ENCODE peak calls at places on chromosomes 16 and 17, in seven cellular contexts. S is IMR-90; Q is CD4-positive, alpha-beta T cell; O is BJ; D is effector memory CD4-positive, alpha-beta T cell; W is T-helper 1 cell; P is AG10803. E is an unnamed sample.

GRCh38 chr17:17494499-17495447 is 1.4 kb downstream of the RASD1 start:
- DNase-seq in S (peak; percentile 37), Q (no peak), O (no peak), D (no peak), W (no peak), P (peak; percentile 43), E (peak; percentile 62)

GRCh38 chr16:81633147-81633619 is 145.9 kb upstream of the PLCG2 start:
- DNase-seq in S (no peak), Q (no peak), O (no peak), D (no peak), W (no peak), P (no peak), E (no peak)

GRCh38 chr16:2587891-2588565 is 50.2 kb downstream of the PDPK1 start:
- DNase-seq in S (no peak), Q (no peak), O (no peak), D (no peak), W (no peak), P (no peak), E (no peak)

GRCh38 chr17:82536220-82537201 is 17.0 kb downstream of the FOXK2 start:
- DNase-seq in S (peak; percentile 86), Q (no peak), O (peak; percentile 66), D (no peak), W (no peak), P (peak; percentile 81), E (peak; percentile 84)

GRCh38 chr16:21523411-21524067 is 75.8 kb upstream of the METTL9 start:
- DNase-seq in S (no peak), Q (no peak), O (no peak), D (no peak), W (no peak), P (no peak), E (no peak)

GRCh38 chr17:5794881-5795486 is 210.7 kb upstream of the NLRP1 start:
- DNase-seq in S (no peak), Q (no peak), O (no peak), D (no peak), W (no peak), P (no peak), E (no peak)

GRCh38 chr16:30142672-30143346 is 19.8 kb upstream of the MAPK3 start:
- DNase-seq in S (no peak), Q (no peak), O (no peak), D (no peak), W (no peak), P (no peak), E (no peak)

GRCh38 chr17:4381690-4382671 is 15.5 kb upstream of the UBE2G1 start:
- DNase-seq in S (no peak), Q (no peak), O (no peak), D (no peak), W (no peak), P (no peak), E (no peak)

GRCh38 chr17:19652595-19652994 is 4.0 kb downstream of the ALDH3A2 start:
- DNase-seq in S (no peak), Q (no peak), O (no peak), D (no peak), W (no peak), P (peak; percentile 10), E (peak; percentile 41)

GRCh38 chr16:80899804-80900592 is 95.6 kb upstream of the CDYL2 start:
- DNase-seq in S (peak; percentile 76), Q (no peak), O (no peak), D (no peak), W (no peak), P (peak; percentile 34), E (peak; percentile 72)

GRCh38 chr17:31573047-31573446 is 181.6 kb downstream of the RAB11FIP4 start:
- DNase-seq in S (no peak), Q (no peak), O (no peak), D (no peak), W (no peak), P (no peak), E (no peak)

GRCh38 chr16:20898938-20899502 is 1.1 kb downstream of the DCUN1D3 start:
- DNase-seq in S (peak; percentile 86), Q (no peak), O (peak; percentile 54), D (no peak), W (no peak), P (peak; percentile 90), E (peak; percentile 81)

GRCh38 chr17:60305141-60305540 is 86.8 kb downstream of the USP32 start:
- DNase-seq in S (no peak), Q (no peak), O (no peak), D (no peak), W (no peak), P (no peak), E (no peak)

GRCh38 chr17:59748591-59748990 is 41.1 kb downstream of the VMP1 start:
- DNase-seq in S (no peak), Q (no peak), O (no peak), D (no peak), W (no peak), P (no peak), E (no peak)

GRCh38 chr17:40058151-40058784 is 4.1 kb upstream of the MED24 start:
- DNase-seq in S (peak; percentile 46), Q (no peak), O (no peak), D (no peak), W (no peak), P (peak; percentile 60), E (peak; percentile 45)

GRCh38 chr16:48374255-48374654 is 11.0 kb downstream of the SIAH1 start:
- DNase-seq in S (no peak), Q (no peak), O (no peak), D (no peak), W (no peak), P (no peak), E (no peak)

GRCh38 chr17:6465206-6466003 is 21.1 kb downstream of the PIMREG start:
- DNase-seq in S (no peak), Q (no peak), O (no peak), D (no peak), W (no peak), P (no peak), E (no peak)

GRCh38 chr17:29358421-29358820 is 31.7 kb upstream of the TAOK1 start:
- DNase-seq in S (no peak), Q (no peak), O (no peak), D (no peak), W (no peak), P (peak; percentile 45), E (no peak)

GRCh38 chr16:28182183-28182582 is 29.6 kb downstream of the XPO6 start:
- DNase-seq in S (peak; percentile 66), Q (no peak), O (no peak), D (no peak), W (no peak), P (peak; percentile 54), E (no peak)

GRCh38 chr17:46024590-46024989 is 25.5 kb downstream of the STH start:
- DNase-seq in S (no peak), Q (no peak), O (no peak), D (no peak), W (no peak), P (no peak), E (no peak)

GRCh38 chr16:1991588-1992474 is 2.1 kb downstream of the SYNGR3 start:
- DNase-seq in S (peak; percentile 83), Q (peak; percentile 98), O (peak; percentile 20), D (peak; percentile 100), W (peak; percentile 99), P (peak; percentile 77), E (peak; percentile 97)

GRCh38 chr17:7156342-7156940 is 22.7 kb downstream of the ASGR1 start:
- DNase-seq in S (no peak), Q (no peak), O (no peak), D (no peak), W (no peak), P (no peak), E (no peak)

GRCh38 chr17:73643012-73643845 is 1.0 kb downstream of the SDK2 start:
- DNase-seq in S (no peak), Q (no peak), O (no peak), D (no peak), W (no peak), P (no peak), E (no peak)

GRCh38 chr16:81558444-81559175 is 114.0 kb downstream of the CMIP start:
- DNase-seq in S (no peak), Q (no peak), O (no peak), D (no peak), W (no peak), P (no peak), E (no peak)

GRCh38 chr17:17055286-17056166 is 13.3 kb downstream of the MPRIP start:
- DNase-seq in S (no peak), Q (no peak), O (no peak), D (no peak), W (no peak), P (peak; percentile 42), E (no peak)

GRCh38 chr16:89687092-89687940 is 827 bp downstream of the CDK10 start:
- DNase-seq in S (peak; percentile 52), Q (no peak), O (peak; percentile 3), D (no peak), W (no peak), P (peak; percentile 31), E (peak; percentile 45)

GRCh38 chr17:69147460-69147859 is 5.8 kb upstream of the ABCA6 start:
- DNase-seq in S (no peak), Q (no peak), O (no peak), D (no peak), W (no peak), P (no peak), E (no peak)

GRCh38 chr16:66740533-66740932 is 10.9 kb downstream of the DYNC1LI2 start:
- DNase-seq in S (no peak), Q (no peak), O (no peak), D (no peak), W (no peak), P (no peak), E (peak; percentile 46)

GRCh38 chr17:32222621-32223020 is 43.0 kb upstream of the RHBDL3 start:
- DNase-seq in S (peak; percentile 15), Q (no peak), O (no peak), D (no peak), W (no peak), P (no peak), E (no peak)

GRCh38 chr17:82452162-82452561 is 1.6 kb upstream of the CYBC1 start:
- DNase-seq in S (no peak), Q (no peak), O (no peak), D (no peak), W (no peak), P (no peak), E (no peak)

GRCh38 chr16:27698266-27698665 is 148.3 kb downstream of the KATNIP start:
- DNase-seq in S (no peak), Q (no peak), O (no peak), D (no peak), W (no peak), P (no peak), E (no peak)

GRCh38 chr16:66911112-66911511 is 7.6 kb downstream of the CDH16 start:
- DNase-seq in S (no peak), Q (no peak), O (no peak), D (no peak), W (no peak), P (no peak), E (no peak)

GRCh38 chr16:86373502-86373901 is 136.8 kb upstream of the FOXF1 start:
- DNase-seq in S (no peak), Q (no peak), O (no peak), D (no peak), W (no peak), P (no peak), E (no peak)

GRCh38 chr17:43832976-43833829 is at the start of gene MPP3:
- DNase-seq in S (peak; percentile 59), Q (peak; percentile 51), O (no peak), D (peak; percentile 4), W (peak; percentile 21), P (peak; percentile 66), E (peak; percentile 94)

GRCh38 chr17:15119928-15120327 is 145.2 kb downstream of the PMP22 start:
- DNase-seq in S (no peak), Q (no peak), O (no peak), D (no peak), W (no peak), P (peak; percentile 72), E (peak; percentile 26)

GRCh38 chr17:79852748-79853147 is 13.5 kb upstream of the CBX4 start:
- DNase-seq in S (peak; percentile 52), Q (no peak), O (no peak), D (no peak), W (no peak), P (peak; percentile 30), E (peak; percentile 61)

GRCh38 chr17:39794249-39794970 is 56.7 kb downstream of the GRB7 start:
- DNase-seq in S (no peak), Q (no peak), O (no peak), D (no peak), W (no peak), P (no peak), E (no peak)

GRCh38 chr16:49978569-49979326 is 46.3 kb upstream of the CNEP1R1 start:
- DNase-seq in S (no peak), Q (no peak), O (no peak), D (no peak), W (no peak), P (no peak), E (no peak)